ENCODE peak calls at places on chromosomes 6 and 20, in six cellular contexts. Q, Z, K, H, F and L are unnamed samples.

GRCh38 chr6:150702675-150703074 is 103.0 kb downstream of the PLEKHG1 start:
- DNase-seq in Q (no peak), K (no peak), H (no peak), F (no peak), Z (no peak), L (no peak)

GRCh38 chr6:13487122-13488014 is at the start of gene GFOD1:
- DNase-seq in H (peak), F (peak), Z (peak), Q (peak), K (peak), L (peak)

GRCh38 chr6:31197559-31198305 is 27.2 kb upstream of the POU5F1 start:
- DNase-seq in K (peak), Z (peak), Q (peak), H (peak), F (peak), L (peak)

GRCh38 chr6:12327391-12327790 is 37.2 kb downstream of the EDN1 start:
- DNase-seq in H (no peak), F (peak), Z (no peak), Q (no peak), K (no peak), L (no peak)

GRCh38 chr20:16518068-16518783 is 55.0 kb downstream of the KIF16B start:
- DNase-seq in H (peak), Z (no peak), F (peak), Q (peak), K (no peak), L (peak)

GRCh38 chr6:129732542-129732941 is 22.6 kb upstream of the ARHGAP18 start:
- DNase-seq in Z (no peak), Q (no peak), K (no peak), H (no peak), F (no peak), L (no peak)

GRCh38 chr6:108846628-108847027 is 1.6 kb upstream of the ARMC2 start:
- DNase-seq in K (no peak), Z (no peak), Q (no peak), H (no peak), F (no peak), L (no peak)

GRCh38 chr6:113011803-113012202 is 664.7 kb downstream of the RFPL4B start:
- DNase-seq in F (peak), Z (no peak), H (no peak), Q (no peak), K (no peak), L (no peak)

GRCh38 chr20:22663528-22664025 is 79.2 kb upstream of the FOXA2 start:
- DNase-seq in K (no peak), H (no peak), Z (no peak), Q (no peak), F (no peak), L (no peak)

GRCh38 chr20:22582386-22582959 is 1.9 kb downstream of the FOXA2 start:
- DNase-seq in K (no peak), Q (no peak), Z (no peak), H (no peak), F (no peak), L (no peak)

GRCh38 chr6:89035252-89036106 is 45.1 kb upstream of the PNRC1 start:
- DNase-seq in K (peak), Q (peak), F (peak), H (peak), Z (peak), L (peak)

GRCh38 chr20:4067600-4068261 is 52.4 kb upstream of the RNF24 start:
- DNase-seq in K (no peak), Z (no peak), F (peak), H (no peak), Q (no peak), L (no peak)

GRCh38 chr6:112235956-112236355 is 18.4 kb downstream of the LAMA4 start:
- DNase-seq in K (no peak), H (no peak), Q (no peak), F (peak), Z (peak), L (no peak)

GRCh38 chr6:42694586-42694985 is 27.8 kb downstream of the PRPH2 start:
- DNase-seq in Q (no peak), K (no peak), F (peak), Z (no peak), H (no peak), L (no peak)

GRCh38 chr20:3238616-3239025 is 369 bp downstream of the SLC4A11 start:
- DNase-seq in Q (peak), Z (no peak), H (no peak), K (peak), F (peak), L (no peak)

GRCh38 chr20:62480318-62480717 is 4.5 kb upstream of the GATA5 start:
- DNase-seq in Q (no peak), Z (no peak), H (no peak), K (no peak), F (no peak), L (no peak)

GRCh38 chr20:44070139-44070900 is 116.7 kb downstream of the JPH2 start:
- DNase-seq in K (no peak), Z (no peak), H (no peak), Q (no peak), F (no peak), L (no peak)

GRCh38 chr20:45114465-45115385 is at the start of gene WFDC5:
- DNase-seq in Q (no peak), K (no peak), F (no peak), H (no peak), Z (no peak), L (no peak)

GRCh38 chr6:169452117-169452868 is 198.6 kb upstream of the THBS2 start:
- DNase-seq in K (peak), H (peak), F (peak), Q (no peak), Z (peak), L (no peak)

GRCh38 chr6:125149256-125150144 is 4.1 kb upstream of the TPD52L1 start:
- DNase-seq in Q (no peak), Z (no peak), K (no peak), F (no peak), H (no peak), L (peak)

GRCh38 chr6:155126727-155127439 is 131.8 kb downstream of the TIAM2 start:
- DNase-seq in H (no peak), Q (peak), F (peak), K (no peak), Z (no peak), L (no peak)

GRCh38 chr20:19449051-19449450 is 236.6 kb downstream of the SLC24A3 start:
- DNase-seq in K (peak), Q (no peak), F (no peak), H (no peak), Z (no peak), L (no peak)

GRCh38 chr6:67766061-67766460 is 869.0 kb upstream of the ADGRB3 start:
- DNase-seq in F (peak), Z (no peak), Q (no peak), K (no peak), H (no peak), L (peak)

GRCh38 chr6:22821664-22822320 is 252.4 kb downstream of the HDGFL1 start:
- DNase-seq in F (peak), Q (no peak), K (no peak), H (no peak), Z (no peak), L (no peak)

GRCh38 chr6:109453594-109454482 is 1.7 kb downstream of the MICAL1 start:
- DNase-seq in Z (no peak), K (peak), F (no peak), Q (no peak), H (no peak), L (no peak)

GRCh38 chr6:156279306-156279969 is 497.7 kb upstream of the ARID1B start:
- DNase-seq in Q (no peak), F (no peak), Z (no peak), H (no peak), K (no peak), L (no peak)

GRCh38 chr6:13666194-13667105 is 45.2 kb downstream of the RANBP9 start:
- DNase-seq in K (no peak), F (no peak), H (no peak), Z (no peak), Q (no peak), L (no peak)

GRCh38 chr6:40799296-40800020 is 212.3 kb upstream of the LRFN2 start:
- DNase-seq in K (no peak), Z (no peak), Q (no peak), F (no peak), H (no peak), L (no peak)

DNA sequence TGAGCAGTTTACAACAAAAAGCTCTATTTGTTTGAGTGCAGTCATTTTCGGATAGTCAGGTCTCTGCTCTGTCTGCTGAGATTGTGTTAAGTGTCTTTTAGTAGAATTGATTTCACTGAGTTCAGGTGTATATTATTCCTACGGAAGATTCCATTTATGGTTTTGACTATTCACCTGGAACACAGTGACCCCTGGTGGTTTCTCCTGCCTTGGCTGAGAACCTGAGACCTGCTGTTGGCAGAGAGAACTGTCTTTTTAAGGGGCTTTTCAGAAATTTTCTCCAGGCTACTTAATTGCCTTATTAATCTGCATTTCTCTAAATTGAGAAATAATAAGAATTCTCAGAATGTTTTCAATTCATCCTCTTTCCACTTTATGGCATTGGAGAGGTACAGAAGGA is 508.0 kb downstream of the TBC1D32 start:
- DNase-seq in Q (peak), H (peak), Z (no peak), F (no peak), K (no peak), L (no peak)
- TF ChIP-seq CTCF in Q (peak), H (peak), Z (peak), F (no peak), K (no peak), L (peak)

GRCh38 chr6:43773981-43774775 is 4.2 kb downstream of the VEGFA start:
- DNase-seq in F (no peak), Z (no peak), Q (no peak), H (no peak), K (no peak), L (no peak)
- H3K4me3 ChIP-seq in F (peak), Z (no peak), Q (peak), H (peak), K (peak), L (peak)

DNA sequence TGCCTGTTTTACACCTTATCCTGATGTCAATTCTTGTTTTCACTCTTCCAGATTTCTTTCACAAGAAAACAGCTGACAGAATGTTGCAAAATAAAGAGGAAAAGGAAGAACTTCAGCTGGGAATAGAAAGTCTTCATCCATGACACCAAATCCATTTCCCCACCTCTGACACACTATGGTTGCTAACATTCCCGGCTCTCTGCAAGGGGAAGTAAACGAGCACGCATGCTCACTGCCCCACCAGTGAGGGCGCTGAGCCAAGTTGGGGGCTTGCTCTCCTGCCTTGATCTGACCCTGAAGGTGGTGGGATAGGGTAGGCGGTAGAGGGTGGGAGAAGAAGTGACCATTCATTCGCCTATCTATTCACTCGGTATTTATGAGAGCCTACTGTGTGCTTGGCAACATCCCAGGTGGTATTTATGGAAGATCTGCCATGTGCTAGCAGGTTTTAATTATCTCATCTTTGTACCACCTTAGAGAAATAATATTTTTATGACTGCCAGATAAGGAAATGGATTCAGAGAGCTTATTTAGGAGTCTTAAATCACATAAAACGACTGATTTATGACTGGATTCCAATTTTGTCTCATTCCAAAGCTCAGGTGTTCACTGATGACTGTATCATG is 206.2 kb downstream of the FOXC1 start:
- DNase-seq in H (no peak), Q (no peak), F (no peak), Z (no peak), K (no peak), L (no peak)
- TF ChIP-seq CTCF in H (no peak), Q (no peak), F (no peak), Z (no peak), K (no peak), L (no peak)

GRCh38 chr6:501891-502601 is 110.5 kb downstream of the IRF4 start:
- DNase-seq in Z (no peak), H (no peak), Q (no peak), K (no peak), F (no peak), L (no peak)

GRCh38 chr6:496649-497048 is 105.1 kb downstream of the IRF4 start:
- DNase-seq in Q (no peak), K (no peak), Z (no peak), H (no peak), F (no peak), L (no peak)

GRCh38 chr6:502761-503160 is 111.2 kb downstream of the IRF4 start:
- DNase-seq in K (no peak), Q (no peak), H (no peak), Z (no peak), F (no peak), L (no peak)

GRCh38 chr6:498795-499231 is 107.3 kb downstream of the IRF4 start:
- DNase-seq in H (no peak), Z (no peak), Q (no peak), K (no peak), F (no peak), L (peak)

GRCh38 chr6:499617-500016 is 108.1 kb downstream of the IRF4 start:
- DNase-seq in Z (no peak), H (no peak), F (no peak), K (no peak), Q (no peak), L (no peak)
- H3K4me3 ChIP-seq in Z (no peak), H (no peak), F (no peak), K (no peak), Q (no peak), L (no peak)